ENCODE peak calls at places on chromosomes 1 and 21, in four cellular contexts. K, Y, L and S are unnamed samples.

GRCh38 chr1:96236156-96236739 is 485.3 kb upstream of the PTBP2 start:
- DNase-seq in K (peak), L (peak), Y (peak), S (peak)

GRCh38 chr1:38839363-38839762 is 20.2 kb downstream of the RRAGC start:
- DNase-seq in K (no peak), Y (no peak), L (no peak), S (no peak)

GRCh38 chr1:77511440-77511840 is 171.0 kb downstream of the ZZZ3 start:
- DNase-seq in Y (no peak), K (no peak), L (no peak), S (peak)

GRCh38 chr1:182630586-182630985 is 26.4 kb upstream of the RGS16 start:
- DNase-seq in L (no peak), K (no peak), Y (no peak), S (no peak)

GRCh38 chr1:240967070-240967724 is 355.2 kb upstream of the GREM2 start:
- DNase-seq in L (no peak), Y (peak), K (no peak), S (no peak)

GRCh38 chr1:26922201-26922729 is 722 bp downstream of the NUDC start:
- DNase-seq in L (no peak), Y (no peak), K (no peak), S (no peak)

GRCh38 chr1:153359241-153359640 is 1.6 kb downstream of the S100A9 start:
- DNase-seq in L (no peak), K (no peak), Y (no peak), S (no peak)

GRCh38 chr1:201068976-201069375 is 43.2 kb downstream of the CACNA1S start:
- DNase-seq in K (no peak), Y (no peak), L (no peak), S (no peak)

GRCh38 chr1:12009318-12010001 is 9.8 kb upstream of the MIIP start:
- DNase-seq in K (no peak), Y (no peak), L (no peak), S (no peak)

GRCh38 chr1:105398909-105399308 is 1649.2 kb downstream of the AMY1C start:
- DNase-seq in K (no peak), L (no peak), Y (no peak), S (no peak)

GRCh38 chr1:2294033-2294640 is 66.0 kb downstream of the SKI start:
- DNase-seq in K (no peak), L (no peak), Y (no peak), S (no peak)

GRCh38 chr1:36781098-36781497 is 253.2 kb downstream of the GRIK3 start:
- DNase-seq in K (no peak), Y (no peak), L (no peak), S (no peak)

GRCh38 chr1:201176931-201177330 is 13.7 kb upstream of the IGFN1 start:
- DNase-seq in Y (no peak), L (no peak), K (no peak), S (no peak)

GRCh38 chr1:61043010-61043820 is 39.1 kb upstream of the NFIA start:
- DNase-seq in Y (peak), L (peak), K (no peak), S (peak)

GRCh38 chr1:201025571-201026002 is 2.1 kb upstream of the KIF21B start:
- DNase-seq in K (peak), L (no peak), Y (peak), S (no peak)

GRCh38 chr1:17862125-17862524 is 107.0 kb downstream of the ACTL8 start:
- DNase-seq in K (no peak), Y (no peak), L (no peak), S (no peak)

GRCh38 chr1:205285391-205286101 is 36.0 kb downstream of the NUAK2 start:
- DNase-seq in K (no peak), Y (no peak), L (peak), S (no peak)

GRCh38 chr21:42409366-42409765 is 5.7 kb downstream of the UBASH3A start:
- DNase-seq in L (no peak), K (no peak), Y (no peak), S (no peak)